ENCODE peak calls at places on chromosomes 6 and 20, in six cellular contexts. One of them, this sample, is unnamed. For H3K27me3, the result is how much of the 10 kb centered on the place peaks cover.

GRCh38 chr6:12803486-12803885 is 86.9 kb downstream of the PHACTR1 start:
- DNase-seq in uterus: no peak
- DNase-seq in upper lobe of right lung: no peak
- DNase-seq in brain microvascular endothelial cell: no peak
- DNase-seq in BE2C: no peak
- DNase-seq in MM.1S: no peak
- DNase-seq in this sample: no peak

GRCh38 chr6:42404494-42404893 is 47.2 kb downstream of the TRERF1 start:
- DNase-seq in upper lobe of right lung: no peak
- DNase-seq in uterus: peak
- DNase-seq in MM.1S: no peak
- DNase-seq in BE2C: no peak
- DNase-seq in brain microvascular endothelial cell: peak
- DNase-seq in this sample: no peak

GRCh38 chr20:47610247-47610944 is 108.7 kb downstream of the NCOA3 start:
- DNase-seq in brain microvascular endothelial cell: peak
- DNase-seq in uterus: no peak
- DNase-seq in MM.1S: peak
- DNase-seq in BE2C: no peak
- DNase-seq in upper lobe of right lung: no peak
- DNase-seq in this sample: no peak

GRCh38 chr6:79797912-79798311 is 149.4 kb downstream of the ELOVL4 start:
- DNase-seq in MM.1S: no peak
- DNase-seq in brain microvascular endothelial cell: no peak
- DNase-seq in uterus: no peak
- DNase-seq in upper lobe of right lung: no peak
- DNase-seq in BE2C: no peak
- DNase-seq in this sample: no peak

GRCh38 chr6:96943535-96943934 is 19.0 kb downstream of the KLHL32 start:
- DNase-seq in upper lobe of right lung: no peak
- DNase-seq in BE2C: no peak
- DNase-seq in uterus: no peak
- DNase-seq in MM.1S: no peak
- DNase-seq in brain microvascular endothelial cell: no peak
- DNase-seq in this sample: no peak

GRCh38 chr6:162829013-162829742 is 101.4 kb downstream of the PACRG start:
- DNase-seq in brain microvascular endothelial cell: peak
- DNase-seq in BE2C: no peak
- DNase-seq in uterus: no peak
- DNase-seq in upper lobe of right lung: no peak
- DNase-seq in MM.1S: no peak
- DNase-seq in this sample: no peak

GRCh38 chr20:60219984-60220540 is 261.8 kb downstream of the CDH26 start:
- DNase-seq in uterus: no peak
- DNase-seq in MM.1S: no peak
- DNase-seq in upper lobe of right lung: no peak
- DNase-seq in brain microvascular endothelial cell: no peak
- DNase-seq in BE2C: no peak
- DNase-seq in this sample: no peak

GRCh38 chr20:20547221-20547875 is 165.1 kb downstream of the RALGAPA2 start:
- DNase-seq in BE2C: no peak
- DNase-seq in upper lobe of right lung: no peak
- DNase-seq in MM.1S: no peak
- DNase-seq in brain microvascular endothelial cell: no peak
- DNase-seq in uterus: no peak
- DNase-seq in this sample: no peak

GRCh38 chr6:77461796-77462195 is 1.5 kb downstream of the HTR1B start:
- DNase-seq in uterus: no peak
- DNase-seq in brain microvascular endothelial cell: no peak
- DNase-seq in BE2C: no peak
- DNase-seq in MM.1S: no peak
- DNase-seq in upper lobe of right lung: no peak
- DNase-seq in this sample: no peak
- H3K27me3 ChIP-seq in uterus: under half
- H3K27me3 ChIP-seq in brain microvascular endothelial cell: under half
- H3K27me3 ChIP-seq in BE2C: half or more
- H3K27me3 ChIP-seq in MM.1S: under half
- H3K27me3 ChIP-seq in upper lobe of right lung: half or more
- H3K27me3 ChIP-seq in this sample: half or more

GRCh38 chr20:959996-960615 is 42.0 kb downstream of the RSPO4 start:
- DNase-seq in brain microvascular endothelial cell: no peak
- DNase-seq in BE2C: no peak
- DNase-seq in uterus: no peak
- DNase-seq in upper lobe of right lung: no peak
- DNase-seq in MM.1S: no peak
- DNase-seq in this sample: no peak
- H3K27me3 ChIP-seq in brain microvascular endothelial cell: under half
- H3K27me3 ChIP-seq in BE2C: under half
- H3K27me3 ChIP-seq in uterus: under half
- H3K27me3 ChIP-seq in upper lobe of right lung: under half
- H3K27me3 ChIP-seq in MM.1S: under half
- H3K27me3 ChIP-seq in this sample: half or more

DNA sequence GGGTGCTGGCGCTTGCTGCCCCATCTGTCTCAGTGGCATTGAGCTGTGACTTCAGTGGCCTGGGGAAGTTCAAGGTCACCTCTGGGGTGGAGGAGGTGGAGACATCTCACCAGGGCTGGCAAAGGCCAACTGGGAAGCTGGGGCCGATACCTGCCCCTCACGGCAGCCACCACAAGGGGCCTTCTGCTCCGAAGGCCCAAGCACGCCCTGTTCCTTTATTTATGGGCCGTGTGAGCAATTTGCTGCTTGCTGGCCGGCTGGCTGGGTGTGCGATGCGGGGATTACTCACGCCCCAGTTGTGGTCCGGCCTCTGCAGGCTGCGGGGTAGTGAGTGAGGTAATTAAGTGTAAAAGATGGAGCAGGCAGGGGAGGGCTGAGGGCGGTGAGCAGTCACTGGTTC is 13.2 kb upstream of the SCRT2 start:
- DNase-seq in upper lobe of right lung: no peak
- DNase-seq in MM.1S: no peak
- DNase-seq in BE2C: no peak
- DNase-seq in brain microvascular endothelial cell: peak
- DNase-seq in uterus: no peak
- DNase-seq in this sample: no peak
- H3K27me3 ChIP-seq in upper lobe of right lung: under half
- H3K27me3 ChIP-seq in MM.1S: under half
- H3K27me3 ChIP-seq in BE2C: under half
- H3K27me3 ChIP-seq in brain microvascular endothelial cell: under half
- H3K27me3 ChIP-seq in uterus: under half
- H3K27me3 ChIP-seq in this sample: half or more

GRCh38 chr6:117906905-117907599 is at the start of gene SLC35F1:
- DNase-seq in upper lobe of right lung: peak
- DNase-seq in uterus: peak
- DNase-seq in brain microvascular endothelial cell: peak
- DNase-seq in MM.1S: peak
- DNase-seq in BE2C: peak
- DNase-seq in this sample: peak
- H3K27me3 ChIP-seq in upper lobe of right lung: under half
- H3K27me3 ChIP-seq in uterus: under half
- H3K27me3 ChIP-seq in brain microvascular endothelial cell: under half
- H3K27me3 ChIP-seq in MM.1S: under half
- H3K27me3 ChIP-seq in BE2C: half or more
- H3K27me3 ChIP-seq in this sample: half or more

DNA sequence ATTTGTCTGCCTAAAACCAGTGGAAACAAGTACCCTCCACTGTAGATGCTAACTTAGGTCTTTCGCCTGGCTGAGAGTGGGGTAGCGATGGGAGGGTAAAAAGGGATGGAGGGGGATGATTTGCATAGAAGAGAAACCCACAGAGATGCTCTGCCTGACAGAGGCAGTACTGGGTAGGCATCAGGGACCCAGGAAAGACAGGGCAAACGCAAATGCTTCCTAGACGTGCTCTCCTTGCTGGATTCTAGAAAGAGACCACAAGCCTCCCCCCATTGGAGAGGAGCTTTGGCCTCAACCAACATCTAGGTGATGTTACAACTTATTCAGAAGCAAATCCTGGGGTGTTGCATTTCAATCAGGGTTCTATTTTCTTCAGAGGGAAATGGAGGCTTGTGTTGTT is 3.2 kb downstream of the OLIG3 start:
- DNase-seq in BE2C: no peak
- DNase-seq in uterus: no peak
- DNase-seq in brain microvascular endothelial cell: no peak
- DNase-seq in MM.1S: no peak
- DNase-seq in upper lobe of right lung: no peak
- DNase-seq in this sample: no peak
- H3K27me3 ChIP-seq in BE2C: half or more
- H3K27me3 ChIP-seq in uterus: half or more
- H3K27me3 ChIP-seq in brain microvascular endothelial cell: half or more
- H3K27me3 ChIP-seq in MM.1S: under half
- H3K27me3 ChIP-seq in upper lobe of right lung: half or more
- H3K27me3 ChIP-seq in this sample: half or more